ENCODE peak calls at places on chromosomes 3 and 15, in five cellular contexts. P, B, X, E and O are unnamed samples.

GRCh38 chr3:31947671-31948091 is 33.4 kb downstream of the OSBPL10 start:
- DNase-seq in P (no peak), B (no peak), X (no peak), E (no peak), O (no peak)

GRCh38 chr3:105997800-105998526 is 129.2 kb upstream of the CBLB start:
- DNase-seq in P (no peak), B (no peak), X (no peak), E (no peak), O (no peak)

GRCh38 chr3:50264964-50265485 is 3.9 kb upstream of the SEMA3B start:
- DNase-seq in P (no peak), B (no peak), X (no peak), E (no peak), O (no peak)

GRCh38 chr3:113231827-113232253 is 20.5 kb downstream of the BOC start:
- DNase-seq in P (no peak), B (no peak), X (no peak), E (peak), O (peak)

GRCh38 chr3:185316740-185317407 is 46.1 kb upstream of the MAP3K13 start:
- DNase-seq in P (no peak), B (no peak), X (no peak), E (no peak), O (peak)

GRCh38 chr3:139460096-139460495 is 16.2 kb downstream of the RBP2 start:
- DNase-seq in P (no peak), B (no peak), X (no peak), E (no peak), O (no peak)

GRCh38 chr15:99955532-99955931 is 222.3 kb upstream of the LYSMD4 start:
- DNase-seq in P (no peak), B (no peak), X (no peak), E (no peak), O (no peak)

GRCh38 chr3:194543550-194543949 is 56.7 kb upstream of the ATP13A3 start:
- DNase-seq in P (no peak), B (no peak), X (no peak), E (no peak), O (no peak)

GRCh38 chr15:74626752-74627692 is 11.4 kb downstream of the CLK3 start:
- DNase-seq in P (no peak), B (peak), X (no peak), E (no peak), O (no peak)

GRCh38 chr3:149224736-149225594 is 3.3 kb upstream of the CP start:
- DNase-seq in P (no peak), B (peak), X (no peak), E (no peak), O (peak)

GRCh38 chr3:192917508-192918274 is at the start of gene MB21D2:
- DNase-seq in P (peak), B (no peak), X (peak), E (peak), O (peak)

GRCh38 chr3:170033489-170033888 is 4.3 kb upstream of the GPR160 start:
- DNase-seq in P (no peak), B (no peak), X (no peak), E (no peak), O (no peak)

GRCh38 chr3:170076715-170077238 is 39.0 kb downstream of the GPR160 start:
- DNase-seq in P (no peak), B (no peak), X (no peak), E (no peak), O (peak)

GRCh38 chr3:31911643-31912042 is 69.4 kb downstream of the OSBPL10 start:
- DNase-seq in P (no peak), B (no peak), X (no peak), E (no peak), O (no peak)

GRCh38 chr3:129383292-129383860 is 45.1 kb downstream of the EFCAB12 start:
- DNase-seq in P (peak), B (no peak), X (peak), E (peak), O (peak)

GRCh38 chr3:15336057-15336456 is 3.7 kb upstream of the SH3BP5 start:
- DNase-seq in P (no peak), B (no peak), X (no peak), E (no peak), O (no peak)

GRCh38 chr3:138078901-138079344 is 36.5 kb downstream of the DZIP1L start:
- DNase-seq in P (no peak), B (no peak), X (no peak), E (no peak), O (peak)

GRCh38 chr3:36911990-36912804 is 32.7 kb downstream of the TRANK1 start:
- DNase-seq in P (no peak), B (peak), X (no peak), E (no peak), O (peak)

GRCh38 chr3:83968386-83968785 is 990.4 kb upstream of the CADM2 start:
- DNase-seq in P (no peak), B (no peak), X (no peak), E (no peak), O (no peak)

GRCh38 chr15:66862878-66863335 is 160.9 kb downstream of the SMAD6 start:
- DNase-seq in P (peak), B (peak), X (peak), E (peak), O (peak)

GRCh38 chr3:133192967-133193366 is 154.8 kb downstream of the TMEM108 start:
- DNase-seq in P (no peak), B (no peak), X (no peak), E (no peak), O (no peak)

GRCh38 chr3:133188996-133189395 is 150.8 kb downstream of the TMEM108 start:
- DNase-seq in P (no peak), B (no peak), X (no peak), E (no peak), O (no peak)

GRCh38 chr3:133191818-133192217 is 153.6 kb downstream of the TMEM108 start:
- DNase-seq in P (no peak), B (no peak), X (no peak), E (no peak), O (no peak)

GRCh38 chr3:133196527-133196926 is 158.3 kb downstream of the TMEM108 start:
- DNase-seq in P (no peak), B (no peak), X (no peak), E (no peak), O (no peak)

GRCh38 chr3:133192363-133192945 is 154.3 kb downstream of the TMEM108 start:
- DNase-seq in P (no peak), B (no peak), X (no peak), E (peak), O (no peak)
- TF ChIP-seq SUZ12 in P (no peak), B (no peak), X (no peak), E (no peak), O (no peak)

GRCh38 chr3:33900809-33901505 is 102.5 kb downstream of the PDCD6IP start:
- DNase-seq in P (no peak), B (no peak), X (no peak), E (no peak), O (no peak)
- TF ChIP-seq SUZ12 in P (no peak), B (no peak), X (no peak), E (no peak), O (no peak)

GRCh38 chr3:11185564-11186317 is 31.4 kb downstream of the HRH1 start:
- DNase-seq in P (no peak), B (no peak), X (no peak), E (no peak), O (no peak)

GRCh38 chr3:11186771-11187170 is 32.5 kb downstream of the HRH1 start:
- DNase-seq in P (no peak), B (no peak), X (no peak), E (no peak), O (no peak)

GRCh38 chr3:11186318-11186692 is 32.0 kb downstream of the HRH1 start:
- DNase-seq in P (no peak), B (no peak), X (no peak), E (no peak), O (no peak)

GRCh38 chr3:11187678-11188077 is 33.4 kb downstream of the HRH1 start:
- DNase-seq in P (no peak), B (no peak), X (no peak), E (no peak), O (no peak)

DNA sequence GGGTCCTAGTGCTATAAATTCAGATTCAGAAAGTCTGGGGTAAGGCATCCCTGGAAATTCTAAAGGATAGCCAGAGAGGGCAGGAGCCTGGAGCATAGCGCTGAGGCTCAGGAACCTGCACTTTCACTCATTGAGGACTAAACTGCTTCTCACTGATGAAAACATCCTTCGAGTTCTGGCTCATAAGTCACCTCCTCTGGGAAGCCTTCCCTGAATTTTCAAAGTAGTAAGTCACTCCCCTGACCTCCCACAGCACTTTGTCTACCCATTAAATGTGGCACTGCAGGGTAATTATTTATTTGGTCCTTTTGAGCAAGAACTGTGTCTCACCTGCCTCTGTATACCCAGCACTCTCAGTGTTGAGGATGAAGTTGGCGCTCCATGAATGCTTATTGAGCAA is 30.9 kb downstream of the HRH1 start:
- DNase-seq in P (no peak), B (no peak), X (no peak), E (no peak), O (no peak)
- TF ChIP-seq SUZ12 in P (no peak), B (no peak), X (no peak), E (no peak), O (no peak)

DNA sequence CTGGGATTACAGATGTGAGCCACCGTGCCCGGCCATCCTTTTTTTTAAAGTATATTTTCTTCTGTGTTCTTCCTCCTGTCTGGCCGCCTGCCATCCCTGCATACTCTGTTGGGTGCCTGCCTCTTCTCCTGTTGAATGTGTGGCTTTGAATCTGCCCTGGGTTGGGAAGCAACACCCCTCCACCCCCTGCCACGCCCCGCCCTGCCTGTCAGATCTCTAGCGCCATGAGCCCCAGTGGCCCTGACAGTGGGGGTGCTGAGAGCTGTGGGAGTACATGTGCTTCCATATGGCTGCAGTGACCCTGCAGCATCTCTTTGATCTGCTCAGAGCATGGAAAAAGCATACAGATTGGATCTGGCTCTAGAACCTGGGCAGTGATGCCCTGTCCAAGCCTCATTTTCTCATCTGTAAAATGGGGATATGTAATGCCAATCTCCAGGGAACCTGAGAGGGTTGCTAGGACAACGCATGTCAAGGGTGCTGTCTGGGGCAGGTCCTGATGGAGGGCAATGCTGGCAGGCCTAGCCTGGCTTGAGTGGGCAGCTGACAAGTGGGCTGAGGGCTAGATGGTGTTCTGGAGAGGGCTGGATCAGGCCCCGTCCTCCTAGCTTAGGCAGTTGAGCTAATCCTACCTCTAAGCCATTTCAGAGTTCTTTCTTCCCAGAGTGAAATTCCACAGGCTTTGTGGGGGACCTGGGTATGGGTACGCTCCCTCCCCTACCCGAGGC is 23.9 kb downstream of the CCDC13 start:
- DNase-seq in P (no peak), B (no peak), X (peak), E (no peak), O (no peak)
- TF ChIP-seq SUZ12 in P (no peak), B (no peak), X (no peak), E (no peak), O (no peak)

GRCh38 chr3:182785756-182786155 is 7.5 kb upstream of the ATP11B start:
- DNase-seq in P (no peak), B (no peak), X (no peak), E (no peak), O (no peak)

GRCh38 chr3:182790612-182791011 is 2.7 kb upstream of the ATP11B start:
- DNase-seq in P (no peak), B (no peak), X (no peak), E (no peak), O (no peak)

GRCh38 chr3:182786564-182787196 is 6.6 kb upstream of the ATP11B start:
- DNase-seq in P (no peak), B (no peak), X (no peak), E (no peak), O (no peak)

GRCh38 chr3:182787302-182788036 is 5.8 kb upstream of the ATP11B start:
- DNase-seq in P (no peak), B (no peak), X (no peak), E (no peak), O (no peak)

GRCh38 chr3:182789371-182789770 is 3.9 kb upstream of the ATP11B start:
- DNase-seq in P (no peak), B (no peak), X (no peak), E (no peak), O (no peak)
- TF ChIP-seq SUZ12 in P (no peak), B (no peak), X (no peak), E (no peak), O (no peak)

GRCh38 chr3:166554006-166554405 is 716.8 kb upstream of the BCHE start:
- DNase-seq in P (no peak), B (no peak), X (no peak), E (no peak), O (no peak)
- TF ChIP-seq SUZ12 in P (no peak), B (no peak), X (no peak), E (no peak), O (no peak)

GRCh38 chr3:196208942-196209695 is 2.1 kb downstream of the ZDHHC19 start:
- DNase-seq in P (no peak), B (no peak), X (no peak), E (no peak), O (no peak)

GRCh38 chr3:196210673-196211556 is at the start of gene ZDHHC19:
- DNase-seq in P (no peak), B (no peak), X (no peak), E (no peak), O (no peak)

GRCh38 chr3:196207833-196208607 is 3.2 kb downstream of the ZDHHC19 start:
- DNase-seq in P (no peak), B (no peak), X (peak), E (peak), O (no peak)

GRCh38 chr3:196203833-196204232 is 7.4 kb downstream of the ZDHHC19 start:
- DNase-seq in P (no peak), B (no peak), X (no peak), E (no peak), O (no peak)

GRCh38 chr3:196207159-196207832 is 3.9 kb downstream of the ZDHHC19 start:
- DNase-seq in P (no peak), B (no peak), X (no peak), E (no peak), O (no peak)
- TF ChIP-seq SUZ12 in P (no peak), B (no peak), X (no peak), E (no peak), O (no peak)

DNA sequence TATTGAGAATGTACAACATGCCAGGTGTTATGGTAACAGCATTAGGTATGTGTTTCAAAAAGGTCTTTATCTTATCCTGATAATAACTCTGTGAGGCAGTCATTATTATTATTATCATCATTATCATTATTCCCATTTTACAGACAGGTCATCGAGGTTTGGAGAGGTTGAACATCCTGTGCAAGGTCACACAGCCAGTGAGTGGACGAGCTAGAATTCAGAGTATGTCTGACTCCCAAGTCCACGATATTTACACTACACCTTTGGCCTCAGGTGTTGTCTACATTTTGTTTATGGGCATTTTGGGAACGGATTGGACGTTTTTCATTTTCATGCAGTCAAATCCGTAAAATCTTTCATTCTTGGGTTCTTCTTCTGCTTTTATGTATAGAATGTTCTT is 24.0 kb downstream of the GLDN start:
- DNase-seq in P (no peak), B (no peak), X (no peak), E (no peak), O (no peak)
- TF ChIP-seq SUZ12 in P (no peak), B (no peak), X (no peak), E (no peak), O (no peak)

DNA sequence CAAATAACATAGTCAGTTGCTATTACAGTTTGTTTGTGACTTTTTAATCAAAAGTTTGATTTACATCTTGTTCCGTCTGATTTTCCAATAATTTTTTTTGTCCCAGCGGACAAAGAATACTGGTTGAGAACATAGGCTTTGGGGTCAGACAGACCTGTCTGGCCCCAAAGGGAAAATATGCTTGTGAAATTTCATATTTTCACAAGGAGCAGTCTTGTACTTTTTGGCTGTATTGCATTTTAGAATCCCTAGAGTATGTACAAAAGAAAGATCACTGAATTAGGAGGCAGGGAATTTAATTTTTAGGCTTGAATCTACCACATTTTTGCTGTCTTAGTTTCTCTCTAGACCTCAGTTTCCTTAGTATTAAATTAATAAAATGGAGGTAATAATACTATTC is 269.0 kb downstream of the ADAMTSL3 start:
- DNase-seq in P (no peak), B (no peak), X (no peak), E (no peak), O (no peak)
- TF ChIP-seq SUZ12 in P (no peak), B (no peak), X (no peak), E (no peak), O (no peak)

GRCh38 chr15:45402955-45403892 is 24.9 kb upstream of the GATM start:
- DNase-seq in P (peak), B (no peak), X (peak), E (no peak), O (no peak)
- TF ChIP-seq SUZ12 in P (no peak), B (no peak), X (no peak), E (no peak), O (no peak)